ENCODE peak calls at places on chromosome 19, in four cellular contexts. One of them, this sample, is unnamed.

GRCh38 chr19:18513868-18514267 is 8.0 kb downstream of the ELL start:
- DNase-seq in foreskin fibroblast: no peak
- DNase-seq in BJ: no peak
- DNase-seq in AG08396: no peak
- DNase-seq in this sample: no peak

GRCh38 chr19:405138-405965 is 3.6 kb downstream of the C2CD4C start:
- DNase-seq in foreskin fibroblast: no peak
- DNase-seq in AG08396: no peak
- DNase-seq in BJ: no peak
- DNase-seq in this sample: no peak

GRCh38 chr19:13774217-13775191 is at the start of gene C19orf53:
- DNase-seq in AG08396: peak; percentile 91
- DNase-seq in foreskin fibroblast: peak; percentile 91
- DNase-seq in BJ: peak; percentile 73
- DNase-seq in this sample: peak; percentile 74

GRCh38 chr19:31350693-31351211 is 1.5 kb upstream of the TSHZ3 start:
- DNase-seq in foreskin fibroblast: peak; percentile 64
- DNase-seq in AG08396: peak; percentile 85
- DNase-seq in BJ: no peak
- DNase-seq in this sample: no peak

GRCh38 chr19:14416743-14417214 is 2.4 kb downstream of the DDX39A start:
- DNase-seq in BJ: no peak
- DNase-seq in AG08396: no peak
- DNase-seq in foreskin fibroblast: no peak
- DNase-seq in this sample: no peak

GRCh38 chr19:53989600-53990533 is 1.6 kb upstream of the CACNG6 start:
- DNase-seq in foreskin fibroblast: no peak
- DNase-seq in AG08396: no peak
- DNase-seq in BJ: no peak
- DNase-seq in this sample: no peak

GRCh38 chr19:15317392-15318011 is 14.8 kb downstream of the BRD4 start:
- DNase-seq in BJ: no peak
- DNase-seq in AG08396: peak; percentile 57
- DNase-seq in foreskin fibroblast: no peak
- DNase-seq in this sample: no peak

GRCh38 chr19:14061081-14061749 is 661 bp downstream of the PALM3 start:
- DNase-seq in BJ: no peak
- DNase-seq in foreskin fibroblast: no peak
- DNase-seq in AG08396: no peak
- DNase-seq in this sample: no peak

GRCh38 chr19:18453269-18454024 is 15.5 kb upstream of the ISYNA1 start:
- DNase-seq in BJ: no peak
- DNase-seq in AG08396: no peak
- DNase-seq in foreskin fibroblast: peak; percentile 62
- DNase-seq in this sample: no peak

GRCh38 chr19:32902448-32902847 is 32.9 kb upstream of the SLC7A9 start:
- DNase-seq in AG08396: no peak
- DNase-seq in foreskin fibroblast: no peak
- DNase-seq in BJ: no peak
- DNase-seq in this sample: no peak

GRCh38 chr19:38714354-38714778 is 29.9 kb downstream of the CAPN12 start:
- DNase-seq in foreskin fibroblast: no peak
- DNase-seq in BJ: no peak
- DNase-seq in AG08396: no peak
- DNase-seq in this sample: no peak

GRCh38 chr19:37172368-37173366 is at the start of gene ZNF585A:
- DNase-seq in foreskin fibroblast: peak; percentile 95
- DNase-seq in BJ: peak; percentile 88
- DNase-seq in AG08396: peak; percentile 92
- DNase-seq in this sample: peak; percentile 83

GRCh38 chr19:53871448-53871847 is 3.8 kb downstream of the MYADM start:
- DNase-seq in AG08396: peak; percentile 5
- DNase-seq in foreskin fibroblast: no peak
- DNase-seq in BJ: no peak
- DNase-seq in this sample: no peak

GRCh38 chr19:6126335-6126974 is 9.0 kb upstream of the ACSBG2 start:
- DNase-seq in AG08396: peak; percentile 47
- DNase-seq in foreskin fibroblast: peak; percentile 48
- DNase-seq in BJ: no peak
- DNase-seq in this sample: no peak

GRCh38 chr19:3065675-3066357 is 3.5 kb upstream of the TLE5 start:
- DNase-seq in foreskin fibroblast: no peak
- DNase-seq in AG08396: no peak
- DNase-seq in BJ: no peak
- DNase-seq in this sample: no peak

GRCh38 chr19:9836021-9836420 is 903 bp downstream of the PIN1 start:
- DNase-seq in foreskin fibroblast: peak; percentile 40
- DNase-seq in AG08396: peak; percentile 71
- DNase-seq in BJ: no peak
- DNase-seq in this sample: no peak

GRCh38 chr19:51123381-51124186 is 1.1 kb upstream of the SIGLEC9 start:
- DNase-seq in BJ: no peak
- DNase-seq in AG08396: no peak
- DNase-seq in foreskin fibroblast: no peak
- DNase-seq in this sample: no peak

GRCh38 chr19:5990289-5990797 is 12.4 kb upstream of the RANBP3 start:
- DNase-seq in foreskin fibroblast: no peak
- DNase-seq in AG08396: no peak
- DNase-seq in BJ: no peak
- DNase-seq in this sample: no peak

GRCh38 chr19:48351341-48351752 is 12.4 kb downstream of the TMEM143 start:
- DNase-seq in foreskin fibroblast: no peak
- DNase-seq in AG08396: peak; percentile 66
- DNase-seq in BJ: no peak
- DNase-seq in this sample: peak; percentile 66

GRCh38 chr19:2700660-2701360 is 1.7 kb downstream of the GNG7 start:
- DNase-seq in AG08396: no peak
- DNase-seq in foreskin fibroblast: no peak
- DNase-seq in BJ: no peak
- DNase-seq in this sample: no peak

GRCh38 chr19:48896191-48896720 is 2.3 kb downstream of the TULP2 start:
- DNase-seq in BJ: no peak
- DNase-seq in AG08396: no peak
- DNase-seq in foreskin fibroblast: no peak
- DNase-seq in this sample: peak; percentile 51

GRCh38 chr19:38759590-38760003 is 13.7 kb downstream of the LGALS7 start:
- DNase-seq in AG08396: no peak
- DNase-seq in BJ: no peak
- DNase-seq in foreskin fibroblast: no peak
- DNase-seq in this sample: no peak

GRCh38 chr19:34201133-34201532 is 28.8 kb downstream of the LSM14A start:
- DNase-seq in BJ: no peak
- DNase-seq in AG08396: no peak
- DNase-seq in foreskin fibroblast: no peak
- DNase-seq in this sample: no peak

GRCh38 chr19:6119031-6119430 is 8.7 kb upstream of the RFX2 start:
- DNase-seq in AG08396: no peak
- DNase-seq in foreskin fibroblast: no peak
- DNase-seq in BJ: no peak
- DNase-seq in this sample: no peak

GRCh38 chr19:13135068-13136062 is 14.8 kb downstream of the STX10 start:
- DNase-seq in foreskin fibroblast: no peak
- DNase-seq in BJ: no peak
- DNase-seq in AG08396: no peak
- DNase-seq in this sample: no peak

GRCh38 chr19:9883231-9883758 is 48.2 kb downstream of the PIN1 start:
- DNase-seq in AG08396: no peak
- DNase-seq in foreskin fibroblast: no peak
- DNase-seq in BJ: no peak
- DNase-seq in this sample: no peak

GRCh38 chr19:17627921-17628320 is 60.2 kb downstream of the UNC13A start:
- DNase-seq in AG08396: no peak
- DNase-seq in foreskin fibroblast: no peak
- DNase-seq in BJ: no peak
- DNase-seq in this sample: no peak

GRCh38 chr19:4014541-4015491 is 7.3 kb downstream of the PIAS4 start:
- DNase-seq in BJ: no peak
- DNase-seq in foreskin fibroblast: no peak
- DNase-seq in AG08396: no peak
- DNase-seq in this sample: peak; percentile 12

GRCh38 chr19:30207357-30207756 is 164.8 kb upstream of the ZNF536 start:
- DNase-seq in foreskin fibroblast: no peak
- DNase-seq in AG08396: peak; percentile 1
- DNase-seq in BJ: no peak
- DNase-seq in this sample: no peak

GRCh38 chr19:2320057-2320456 is 8.3 kb downstream of the LSM7 start:
- DNase-seq in foreskin fibroblast: no peak
- DNase-seq in AG08396: no peak
- DNase-seq in BJ: no peak
- DNase-seq in this sample: no peak

GRCh38 chr19:3586707-3587346 is 1.5 kb downstream of the GIPC3 start:
- DNase-seq in foreskin fibroblast: no peak
- DNase-seq in AG08396: no peak
- DNase-seq in BJ: no peak
- DNase-seq in this sample: no peak

GRCh38 chr19:50244695-50245094 is 41.3 kb downstream of the MYH14 start:
- DNase-seq in foreskin fibroblast: no peak
- DNase-seq in AG08396: no peak
- DNase-seq in BJ: no peak
- DNase-seq in this sample: no peak

GRCh38 chr19:4916292-4917082 is 7.2 kb downstream of the UHRF1 start:
- DNase-seq in foreskin fibroblast: no peak
- DNase-seq in BJ: no peak
- DNase-seq in AG08396: no peak
- DNase-seq in this sample: peak; percentile 36

GRCh38 chr19:15971217-15971616 is 22.4 kb downstream of the OR10H4 start:
- DNase-seq in BJ: no peak
- DNase-seq in foreskin fibroblast: no peak
- DNase-seq in AG08396: no peak
- DNase-seq in this sample: no peak

GRCh38 chr19:10471909-10472308 is 31.2 kb downstream of the KEAP1 start:
- DNase-seq in BJ: no peak
- DNase-seq in foreskin fibroblast: no peak
- DNase-seq in AG08396: peak; percentile 32
- DNase-seq in this sample: no peak

GRCh38 chr19:11382898-11383705 is 1.0 kb downstream of the EPOR start:
- DNase-seq in foreskin fibroblast: peak; percentile 18
- DNase-seq in AG08396: peak; percentile 68
- DNase-seq in BJ: no peak
- DNase-seq in this sample: peak; percentile 17

GRCh38 chr19:33815410-33816340 is 19.0 kb downstream of the KCTD15 start:
- DNase-seq in foreskin fibroblast: peak; percentile 18
- DNase-seq in AG08396: no peak
- DNase-seq in BJ: no peak
- DNase-seq in this sample: no peak

GRCh38 chr19:8401981-8402411 is 11.1 kb upstream of the MARCHF2 start:
- DNase-seq in BJ: no peak
- DNase-seq in foreskin fibroblast: no peak
- DNase-seq in AG08396: no peak
- DNase-seq in this sample: no peak

GRCh38 chr19:15181394-15181793 is 19.4 kb downstream of the NOTCH3 start:
- DNase-seq in BJ: no peak
- DNase-seq in AG08396: no peak
- DNase-seq in foreskin fibroblast: no peak
- DNase-seq in this sample: no peak